ENCODE peak calls at places on chromosomes 4 and X, in four cellular contexts. U, B, K and T are unnamed samples.

GRCh38 chr4:85607624-85608023 is 132.7 kb downstream of the ARHGAP24 start:
- DNase-seq in K (no peak), U (no peak), B (no peak), T (no peak)

GRCh38 chr4:121923306-121923705 is 28.6 kb downstream of the TRPC3 start:
- DNase-seq in U (no peak), B (no peak), K (no peak), T (no peak)

GRCh38 chr4:90293320-90293719 is 166.1 kb downstream of the CCSER1 start:
- DNase-seq in K (peak; percentile 4), U (no peak), B (no peak), T (peak; percentile 5)

GRCh38 chr4:52051615-52052474 is 741 bp downstream of the SPATA18 start:
- DNase-seq in K (peak; percentile 91), U (peak; percentile 76), B (peak; percentile 65), T (peak; percentile 69)

GRCh38 chr4:98510757-98511517 is 147.5 kb downstream of the TSPAN5 start:
- DNase-seq in U (no peak), B (peak; percentile 90), K (peak; percentile 98), T (peak; percentile 93)

GRCh38 chrX:8190341-8190830 is 19.3 kb upstream of the VCX2 start:
- DNase-seq in K (no peak), U (no peak), B (no peak), T (no peak)

GRCh38 chr4:138892483-138893386 is 122.8 kb upstream of the NOCT start:
- DNase-seq in K (peak; percentile 19), B (no peak), U (no peak), T (no peak)

GRCh38 chr4:143402776-143403550 is 66.3 kb downstream of the GAB1 start:
- DNase-seq in B (no peak), K (peak; percentile 48), U (no peak), T (no peak)

GRCh38 chr4:30901781-30902479 is 181.8 kb downstream of the PCDH7 start:
- DNase-seq in U (peak; percentile 9), K (no peak), B (no peak), T (no peak)

GRCh38 chrX:72609313-72609712 is 36.7 kb upstream of the HDAC8 start:
- DNase-seq in B (no peak), K (no peak), U (no peak), T (no peak)

GRCh38 chrX:107205770-107206696 is at the start of the genes DNAAF6 and NUP62CL:
- DNase-seq in U (no peak), K (no peak), B (no peak), T (no peak)
- H3K4me3 ChIP-seq in U (peak within 1 kb of the TSS; percentile 43), K (peak within 1 kb of the TSS; percentile 29), B (peak within 1 kb of the TSS; percentile 46), T (peak within 1 kb of the TSS; percentile 48)

GRCh38 chr4:38802561-38803355 is 1.8 kb downstream of the TLR1 start:
- DNase-seq in B (no peak), U (no peak), K (no peak), T (no peak)
- H3K4me3 ChIP-seq in B (no peak overlapping the region), U (no peak overlapping the region), K (no peak overlapping the region), T (no peak overlapping the region)

GRCh38 chrX:50049228-50049627 is 126.8 kb downstream of the CLCN5 start:
- DNase-seq in K (no peak), U (no peak), B (no peak), T (no peak)

GRCh38 chrX:50054147-50054546 is 131.8 kb downstream of the CLCN5 start:
- DNase-seq in B (no peak), U (no peak), K (no peak), T (no peak)
- H3K4me3 ChIP-seq in B (no peak overlapping the region), U (no peak overlapping the region), K (no peak overlapping the region), T (no peak overlapping the region)

GRCh38 chr4:140150886-140151699 is 2.9 kb downstream of the MAML3 start:
- DNase-seq in K (peak; percentile 95), B (peak; percentile 90), U (no peak), T (peak; percentile 78)

GRCh38 chr4:140153419-140153743 is 603 bp downstream of the MAML3 start:
- DNase-seq in K (no peak), B (no peak), U (no peak), T (no peak)

GRCh38 chr4:140152760-140153418 is 1.1 kb downstream of the MAML3 start:
- DNase-seq in U (no peak), K (peak; percentile 54), B (no peak), T (no peak)

GRCh38 chr4:140151700-140152014 is 2.3 kb downstream of the MAML3 start:
- DNase-seq in B (peak; percentile 83), K (peak; percentile 56), U (no peak), T (no peak)

DNA sequence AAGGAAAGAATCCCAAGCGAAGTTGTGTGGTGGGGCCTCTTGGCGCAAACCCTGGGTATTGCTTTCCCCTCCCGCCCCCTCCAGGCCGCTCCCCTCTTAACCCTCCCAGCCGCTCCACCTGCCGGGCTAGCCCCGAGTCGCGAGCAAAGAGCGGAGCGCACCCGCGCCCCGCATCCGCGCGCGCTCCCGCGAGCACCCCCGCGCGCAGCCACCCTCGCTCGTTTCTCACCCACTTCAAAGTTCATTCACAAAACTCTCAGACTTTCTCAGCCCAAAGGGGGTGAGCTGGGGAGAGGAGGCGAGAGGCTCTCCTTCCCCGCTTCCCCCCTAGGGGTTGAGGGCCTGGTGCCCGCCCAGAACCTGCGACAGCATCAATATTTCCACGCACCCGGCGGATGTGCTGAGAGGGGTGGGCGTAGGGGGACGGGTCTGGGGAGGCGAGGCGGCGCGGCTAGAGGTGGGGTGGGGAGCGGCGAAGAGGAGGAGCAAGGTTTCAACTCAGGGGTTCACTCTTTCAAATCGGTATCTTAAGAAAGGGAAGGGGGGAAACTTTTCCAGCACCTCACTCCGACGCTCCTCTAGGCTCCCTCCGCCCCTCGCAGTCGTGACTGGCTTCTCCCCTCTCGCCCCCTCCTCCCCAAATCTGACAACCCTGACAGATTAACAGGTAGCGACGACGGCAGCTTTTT is 1.8 kb downstream of the MAML3 start:
- DNase-seq in U (no peak), K (peak; percentile 32), B (no peak), T (no peak)
- H3K4me3 ChIP-seq in U (peak overlapping the region; percentile 88), K (peak overlapping the region; percentile 88), B (peak overlapping the region; percentile 83), T (peak overlapping the region; percentile 81)

DNA sequence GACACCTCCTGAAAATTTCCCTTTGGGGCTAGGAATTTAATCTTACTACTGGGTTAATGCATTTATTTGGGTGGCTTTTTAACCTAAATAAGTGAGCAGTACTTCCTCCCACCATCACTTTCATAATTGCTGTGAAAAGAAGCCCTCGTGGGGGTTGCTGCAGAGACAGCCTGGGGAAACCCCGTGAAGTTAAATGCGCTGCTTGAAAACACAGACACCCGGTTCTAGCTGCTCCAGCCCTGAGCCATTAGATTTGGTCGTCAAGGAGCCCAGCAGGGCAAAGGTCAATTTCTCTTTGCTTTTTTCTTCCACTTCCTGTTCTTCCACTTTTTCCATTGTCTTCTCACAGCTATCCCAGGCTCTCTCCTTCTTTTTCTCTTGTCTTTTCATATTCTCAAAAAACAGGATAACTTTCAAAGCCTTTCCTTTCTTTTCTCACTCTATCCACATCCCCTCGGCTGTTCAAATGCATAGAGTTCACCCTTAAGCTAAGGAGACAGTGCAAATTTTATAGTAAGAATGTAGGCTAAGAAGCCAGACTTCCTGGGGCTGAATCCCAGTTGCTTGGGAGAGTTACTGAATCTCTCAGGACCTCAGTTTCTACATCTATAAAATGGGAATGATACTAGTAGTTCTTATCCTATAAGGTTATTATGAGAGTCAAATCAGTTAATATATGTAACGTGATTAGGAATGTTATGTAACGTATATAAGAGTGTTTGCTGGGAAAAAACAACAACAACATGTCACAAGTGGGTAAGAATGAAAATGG is 91.5 kb upstream of the ZNF827 start:
- DNase-seq in U (no peak), K (no peak), B (no peak), T (no peak)
- H3K4me3 ChIP-seq in U (no peak overlapping the region), K (no peak overlapping the region), B (no peak overlapping the region), T (no peak overlapping the region)

GRCh38 chr4:4641661-4642180 is 99.9 kb upstream of the STX18 start:
- DNase-seq in K (no peak), B (no peak), U (no peak), T (no peak)
- H3K4me3 ChIP-seq in K (no peak overlapping the region), B (no peak overlapping the region), U (no peak overlapping the region), T (no peak overlapping the region)

DNA sequence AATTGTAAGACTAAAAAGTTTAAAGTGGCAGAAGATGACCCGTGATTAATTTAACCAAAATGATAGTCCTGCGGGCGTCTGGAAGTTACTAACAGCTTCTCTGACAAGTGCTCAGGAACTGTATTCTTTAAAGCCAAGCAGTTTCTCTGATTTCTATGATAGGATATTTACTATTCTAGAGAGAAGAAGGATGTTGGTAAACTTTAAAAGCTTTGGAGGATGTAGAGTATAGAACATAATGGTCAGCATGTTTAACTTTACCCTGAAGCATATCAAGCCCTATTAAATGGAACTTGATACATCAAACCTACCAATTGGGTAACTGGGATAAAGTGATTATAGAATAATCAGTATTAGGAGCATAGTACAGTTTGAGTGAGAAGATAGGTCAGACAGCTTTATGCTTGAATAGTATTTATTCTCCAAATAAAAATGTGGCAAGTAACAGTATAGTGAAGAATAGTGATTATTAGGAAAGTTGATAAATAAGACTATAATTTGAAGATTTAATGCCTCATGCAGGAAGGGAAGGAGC is 1.8 kb downstream of the STIM2 start:
- DNase-seq in B (no peak), K (no peak), U (no peak), T (no peak)
- H3K4me3 ChIP-seq in B (peak overlapping the region; percentile 79), K (peak overlapping the region; percentile 79), U (peak overlapping the region; percentile 62), T (peak overlapping the region; percentile 79)

GRCh38 chr4:157225096-157225495 is 4.6 kb downstream of the GRIA2 start:
- DNase-seq in K (no peak), B (no peak), U (no peak), T (no peak)

GRCh38 chr4:157221895-157222763 is 1.6 kb downstream of the GRIA2 start:
- DNase-seq in B (no peak), K (no peak), U (no peak), T (no peak)

GRCh38 chr4:157221426-157221894 is 932 bp downstream of the GRIA2 start:
- DNase-seq in K (no peak), U (no peak), B (no peak), T (no peak)

GRCh38 chr4:157223446-157223845 is 2.9 kb downstream of the GRIA2 start:
- DNase-seq in U (no peak), K (no peak), B (no peak), T (no peak)

GRCh38 chr4:157222764-157223145 is 2.2 kb downstream of the GRIA2 start:
- DNase-seq in B (no peak), U (no peak), K (no peak), T (no peak)
- H3K4me3 ChIP-seq in B (peak overlapping the region; percentile 59), U (peak overlapping the region; percentile 57), K (peak overlapping the region; percentile 40), T (peak overlapping the region; percentile 61)

GRCh38 chr4:5891563-5892320 is 1.1 kb downstream of the CRMP1 start:
- DNase-seq in B (no peak), U (no peak), K (no peak), T (no peak)

GRCh38 chr4:5888222-5888701 is 4.6 kb downstream of the CRMP1 start:
- DNase-seq in U (no peak), K (no peak), B (no peak), T (no peak)

GRCh38 chr4:5892321-5893012 is 419 bp downstream of the CRMP1 start:
- DNase-seq in B (no peak), K (no peak), U (no peak), T (no peak)

GRCh38 chr4:5888706-5889696 is 3.9 kb downstream of the CRMP1 start:
- DNase-seq in K (no peak), B (no peak), U (no peak), T (no peak)

GRCh38 chr4:5890063-5890727 is 2.7 kb downstream of the CRMP1 start:
- DNase-seq in B (no peak), U (no peak), K (no peak), T (no peak)
- H3K4me3 ChIP-seq in B (no peak overlapping the region), U (no peak overlapping the region), K (no peak overlapping the region), T (peak overlapping the region; percentile 7)

GRCh38 chrX:152958524-152959465 is 35.1 kb downstream of the PNMA5 start:
- DNase-seq in U (peak; percentile 42), K (peak; percentile 90), B (peak; percentile 58), T (peak; percentile 57)
- H3K4me3 ChIP-seq in U (peak overlapping the region; percentile 6), K (peak overlapping the region; percentile 39), B (peak overlapping the region; percentile 21), T (peak overlapping the region; percentile 31)